ENCODE peak calls at places on chromosomes 1 and 21, in six cellular contexts. V, Q, U, P, Z and H are unnamed samples.

GRCh38 chr1:230319014-230319747 is 107.0 kb downstream of the PGBD5 start:
- DNase-seq in Q (no peak), P (no peak), Z (no peak), V (no peak), U (no peak), H (no peak)

GRCh38 chr1:236341298-236341697 is 52.8 kb upstream of the EDARADD start:
- DNase-seq in Q (no peak), U (no peak), Z (no peak), P (no peak), V (no peak), H (no peak)

GRCh38 chr1:30508175-30508448 is 215.3 kb downstream of the MATN1 start:
- DNase-seq in P (no peak), U (no peak), V (no peak), Z (no peak), Q (no peak), H (no peak)

GRCh38 chr1:11610629-11611180 is 43.5 kb downstream of the FBXO2 start:
- DNase-seq in P (no peak), Z (no peak), Q (no peak), V (no peak), U (no peak), H (no peak)

GRCh38 chr1:153553096-153553495 is 4.0 kb upstream of the S100A3 start:
- DNase-seq in U (no peak), Q (no peak), Z (no peak), P (no peak), V (no peak), H (no peak)

GRCh38 chr1:67468066-67468718 is 38.0 kb upstream of the SERBP1 start:
- DNase-seq in P (no peak), V (no peak), U (no peak), Z (no peak), Q (peak), H (no peak)

GRCh38 chr1:164588388-164589341 is 29.7 kb downstream of the PBX1 start:
- DNase-seq in Q (peak), U (peak), P (peak), Z (no peak), V (no peak), H (peak)

GRCh38 chr1:143735764-143736461 is 235.9 kb downstream of the FAM72C start:
- DNase-seq in P (peak), U (peak), V (no peak), Z (peak), Q (no peak), H (no peak)

GRCh38 chr1:227542153-227543120 is 20.9 kb upstream of the ZNF678 start:
- DNase-seq in Z (peak), V (peak), P (peak), Q (peak), U (peak), H (peak)

GRCh38 chr1:36486436-36487335 is 4.0 kb upstream of the CSF3R start:
- DNase-seq in P (no peak), Z (no peak), Q (no peak), U (no peak), V (peak), H (peak)

GRCh38 chr1:24110642-24111263 is 1.2 kb downstream of the MYOM3 start:
- DNase-seq in Z (no peak), U (peak), Q (no peak), P (no peak), V (no peak), H (no peak)

GRCh38 chr1:40922969-40923368 is 56.5 kb upstream of the CTPS1 start:
- DNase-seq in P (no peak), Q (no peak), Z (no peak), U (peak), V (no peak), H (no peak)

GRCh38 chr21:44867999-44868700 is 5.3 kb downstream of the PTTG1IP start:
- DNase-seq in V (no peak), Q (no peak), P (no peak), Z (no peak), U (no peak), H (no peak)

GRCh38 chr21:37452222-37452621 is 85.6 kb downstream of the DYRK1A start:
- DNase-seq in U (peak), Q (peak), P (peak), Z (peak), V (no peak), H (peak)

GRCh38 chr1:236983818-236984217 is 20.4 kb downstream of the MT1HL1 start:
- DNase-seq in V (no peak), Z (no peak), U (no peak), Q (no peak), P (no peak), H (no peak)

GRCh38 chr1:21559788-21560567 is 50.8 kb downstream of the ALPL start:
- DNase-seq in P (no peak), Z (no peak), V (no peak), Q (no peak), U (no peak), H (no peak)

GRCh38 chr1:61266738-61267137 is 184.4 kb downstream of the NFIA start:
- DNase-seq in Z (no peak), Q (no peak), V (no peak), P (no peak), U (no peak), H (no peak)

GRCh38 chr1:19704247-19705113 is 39.8 kb downstream of the HTR6 start:
- DNase-seq in Q (peak), U (peak), Z (peak), V (peak), P (peak), H (peak)

GRCh38 chr1:240854367-240854766 is 242.4 kb upstream of the GREM2 start:
- DNase-seq in Q (peak), Z (no peak), U (no peak), P (peak), V (no peak), H (no peak)

GRCh38 chr1:25744140-25744581 is 55.8 kb upstream of the SELENON start:
- DNase-seq in Q (peak), P (peak), V (peak), U (peak), Z (peak), H (peak)

GRCh38 chr1:19165501-19165900 is 44.6 kb downstream of the UBR4 start:
- DNase-seq in Q (peak), V (no peak), U (no peak), Z (no peak), P (peak), H (no peak)

GRCh38 chr21:14762309-14762708 is 216.2 kb upstream of the SAMSN1 start:
- DNase-seq in Z (no peak), Q (no peak), U (no peak), V (no peak), P (no peak), H (no peak)

GRCh38 chr1:111570781-111571181 is 48.8 kb upstream of the RAP1A start:
- DNase-seq in U (no peak), V (no peak), Q (peak), P (no peak), Z (no peak), H (no peak)